ENCODE peak calls at places on chromosomes 4 and X, in six cellular contexts. U, I, Z, K, H and Q are unnamed samples.

GRCh38 chrX:135081695-135082094 is 29.8 kb upstream of the RTL8A start:
- DNase-seq in U (no peak), I (no peak), Z (no peak), K (no peak), H (no peak), Q (no peak)

GRCh38 chrX:107704181-107704580 is 71.4 kb downstream of the TSC22D3 start:
- DNase-seq in U (no peak), I (no peak), Z (no peak), K (no peak), H (no peak), Q (no peak)

GRCh38 chrX:134246282-134246681 is 9.3 kb downstream of the CCDC160 start:
- DNase-seq in U (no peak), I (no peak), Z (no peak), K (no peak), H (no peak), Q (no peak)

GRCh38 chr4:40086421-40086820 is 29.8 kb downstream of the N4BP2 start:
- DNase-seq in U (no peak), I (no peak), Z (no peak), K (no peak), H (no peak), Q (no peak)

GRCh38 chr4:40055873-40056721 is 553 bp upstream of the N4BP2 start:
- DNase-seq in U (no peak), I (peak), Z (peak), K (peak), H (peak), Q (peak)

GRCh38 chrX:14964500-14964899 is 91.3 kb downstream of the MOSPD2 start:
- DNase-seq in U (no peak), I (peak), Z (peak), K (no peak), H (no peak), Q (no peak)

GRCh38 chrX:9842541-9842940 is 56.3 kb downstream of the SHROOM2 start:
- DNase-seq in U (no peak), I (no peak), Z (no peak), K (no peak), H (no peak), Q (no peak)

GRCh38 chrX:115264009-115264408 is 25.5 kb upstream of the LUZP4 start:
- DNase-seq in U (no peak), I (no peak), Z (no peak), K (no peak), H (no peak), Q (no peak)

GRCh38 chr4:1369091-1369450 is 22.1 kb downstream of the UVSSA start:
- DNase-seq in U (no peak), I (no peak), Z (no peak), K (no peak), H (no peak), Q (no peak)

GRCh38 chrX:2928127-2928582 is 984 bp downstream of the ARSD start:
- DNase-seq in U (no peak), I (peak), Z (no peak), K (no peak), H (no peak), Q (peak)

GRCh38 chr4:81021526-81021944 is 9.0 kb upstream of the BMP3 start:
- DNase-seq in U (no peak), I (no peak), Z (no peak), K (no peak), H (no peak), Q (no peak)

GRCh38 chr4:11543710-11544109 is 115.0 kb upstream of the HS3ST1 start:
- DNase-seq in U (no peak), I (peak), Z (peak), K (no peak), H (no peak), Q (no peak)

GRCh38 chrX:133531012-133531411 is 115.7 kb upstream of the GPC4 start:
- DNase-seq in U (no peak), I (no peak), Z (no peak), K (no peak), H (no peak), Q (no peak)

GRCh38 chr4:78313754-78314120 is 237.8 kb upstream of the ANXA3 start:
- DNase-seq in U (no peak), I (no peak), Z (no peak), K (no peak), H (no peak), Q (no peak)

GRCh38 chrX:13721371-13721770 is 13.0 kb downstream of the TRAPPC2 start:
- DNase-seq in U (no peak), I (peak), Z (no peak), K (no peak), H (no peak), Q (no peak)

GRCh38 chrX:13719192-13719856 is 15.1 kb downstream of the TRAPPC2 start:
- DNase-seq in U (no peak), I (peak), Z (no peak), K (no peak), H (no peak), Q (peak)

GRCh38 chrX:13716455-13716854 is 18.0 kb downstream of the TRAPPC2 start:
- DNase-seq in U (no peak), I (no peak), Z (no peak), K (no peak), H (no peak), Q (no peak)

GRCh38 chrX:13716905-13717304 is 17.5 kb downstream of the TRAPPC2 start:
- DNase-seq in U (no peak), I (no peak), Z (no peak), K (no peak), H (no peak), Q (no peak)

GRCh38 chrX:13717697-13718483 is 16.5 kb downstream of the TRAPPC2 start:
- DNase-seq in U (no peak), I (peak), Z (no peak), K (no peak), H (no peak), Q (no peak)
- TF ChIP-seq BHLHE40 in U (no peak), I (no peak), Z (no peak), K (no peak), H (no peak), Q (no peak)

DNA sequence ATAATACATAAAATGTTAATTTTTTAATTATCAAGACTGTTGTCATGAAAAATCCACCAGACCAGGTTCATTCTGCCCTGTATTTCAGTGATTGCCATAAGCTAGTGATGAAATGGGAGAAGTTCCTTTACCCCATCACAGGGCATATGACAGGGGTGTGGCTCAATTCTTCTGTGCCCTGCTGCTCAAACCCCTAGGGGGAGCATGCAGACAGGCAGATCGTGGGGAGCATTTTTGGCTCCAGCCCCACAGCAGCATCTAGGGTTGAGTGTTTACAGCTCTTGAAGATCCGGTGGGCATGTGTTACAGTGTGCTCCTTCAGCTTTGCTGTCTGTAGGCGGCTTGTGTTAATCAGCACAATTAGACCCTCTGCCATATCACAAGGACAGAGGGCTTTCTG is 700.7 kb downstream of the PCDH18 start:
- DNase-seq in U (no peak), I (no peak), Z (peak), K (no peak), H (no peak), Q (no peak)
- TF ChIP-seq BHLHE40 in U (no peak), I (no peak), Z (no peak), K (no peak), H (no peak), Q (no peak)

GRCh38 chr4:22607382-22607781 is 85.4 kb upstream of the GBA3 start:
- DNase-seq in U (no peak), I (peak), Z (peak), K (no peak), H (peak), Q (peak)
- TF ChIP-seq BHLHE40 in U (no peak), I (no peak), Z (no peak), K (no peak), H (no peak), Q (no peak)

DNA sequence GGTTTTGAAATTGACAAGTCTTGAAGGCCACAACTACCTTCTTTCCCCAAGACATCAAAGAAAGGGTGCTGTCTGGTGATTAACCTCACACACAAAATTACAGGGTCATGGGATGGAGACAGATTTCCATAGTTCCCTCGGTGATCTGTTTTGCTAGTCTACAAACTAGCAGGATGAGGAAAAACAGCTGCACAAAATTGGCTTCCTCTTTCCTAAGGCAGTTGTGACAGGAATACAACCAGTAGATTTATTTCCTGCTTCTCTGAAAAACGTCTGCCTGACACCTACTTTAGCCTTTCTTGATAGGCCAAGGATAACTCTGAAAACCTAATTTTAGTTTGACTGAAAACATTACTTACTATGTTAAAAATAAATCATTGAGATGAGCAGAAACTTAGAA is 39.6 kb downstream of the DKK2 start:
- DNase-seq in U (no peak), I (no peak), Z (no peak), K (no peak), H (no peak), Q (no peak)
- TF ChIP-seq BHLHE40 in U (no peak), I (no peak), Z (no peak), K (no peak), H (no peak), Q (no peak)

GRCh38 chrX:148552775-148553174 is 52.4 kb downstream of the AFF2 start:
- DNase-seq in U (no peak), I (no peak), Z (peak), K (peak), H (peak), Q (no peak)
- TF ChIP-seq BHLHE40 in U (no peak), I (no peak), Z (no peak), K (no peak), H (no peak), Q (no peak)

DNA sequence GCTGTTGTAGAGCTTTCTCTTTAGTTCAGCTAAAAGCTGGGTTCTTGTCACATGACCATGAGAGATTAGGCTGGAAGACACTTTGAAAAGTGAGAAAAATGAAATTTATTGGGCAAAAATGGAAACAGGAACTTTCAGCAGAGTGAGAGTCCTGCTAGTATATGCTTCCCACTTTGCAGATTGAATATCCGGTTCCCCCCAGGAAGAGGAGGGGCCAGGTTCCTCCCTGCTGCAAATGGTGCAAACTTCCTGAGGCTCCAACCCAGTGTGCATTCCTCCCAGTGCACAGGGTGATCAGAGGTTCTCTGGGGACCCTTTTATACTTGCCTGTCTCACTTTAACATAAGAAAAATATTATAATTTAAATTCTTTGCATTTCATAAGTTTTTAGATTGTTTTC is 119.9 kb upstream of the SPIN4 start:
- DNase-seq in U (no peak), I (no peak), Z (no peak), K (no peak), H (no peak), Q (no peak)
- TF ChIP-seq BHLHE40 in U (no peak), I (no peak), Z (no peak), K (no peak), H (no peak), Q (no peak)